ENCODE peak calls at places on chromosomes 13 and 19, in six cellular contexts. M, I, F, N, W and R are unnamed samples.

GRCh38 chr13:29696606-29697005 is 101.1 kb upstream of the SLC7A1 start:
- DNase-seq in M (no peak), I (no peak), F (no peak), N (no peak), W (no peak), R (no peak)

GRCh38 chr13:106619688-106620555 is 52.0 kb upstream of the ARGLU1 start:
- DNase-seq in M (no peak), I (peak; percentile 62), F (peak; percentile 43), N (peak; percentile 9), W (peak; percentile 52), R (peak; percentile 77)

GRCh38 chr19:35403116-35403760 is 32.4 kb downstream of the GPR42 start:
- DNase-seq in M (no peak), I (no peak), F (no peak), N (no peak), W (peak; percentile 76), R (peak; percentile 44)

GRCh38 chr13:26221399-26221720 is 754 bp downstream of the RNF6 start:
- DNase-seq in M (no peak), I (no peak), F (no peak), N (no peak), W (no peak), R (no peak)

GRCh38 chr13:45055902-45056648 is 64.2 kb upstream of the GTF2F2 start:
- DNase-seq in M (no peak), I (no peak), F (no peak), N (no peak), W (no peak), R (peak; percentile 71)

GRCh38 chr13:61954092-61954491 is 538.4 kb upstream of the PCDH20 start:
- DNase-seq in M (no peak), I (no peak), F (no peak), N (no peak), W (peak; percentile 9), R (peak; percentile 31)

GRCh38 chr13:57739089-57739488 is 107.5 kb downstream of the PCDH17 start:
- DNase-seq in M (no peak), I (no peak), F (no peak), N (no peak), W (no peak), R (no peak)

GRCh38 chr13:30446122-30446500 is 19.6 kb downstream of the HMGB1 start:
- DNase-seq in M (no peak), I (no peak), F (no peak), N (no peak), W (no peak), R (no peak)

GRCh38 chr13:109361562-109361961 is 424.8 kb downstream of the IRS2 start:
- DNase-seq in M (no peak), I (no peak), F (no peak), N (no peak), W (no peak), R (no peak)

GRCh38 chr13:96119921-96120320 is 30.0 kb downstream of the HS6ST3 start:
- DNase-seq in M (no peak), I (no peak), F (no peak), N (no peak), W (no peak), R (no peak)

GRCh38 chr13:75797256-75797655 is 161.1 kb downstream of the LMO7 start:
- DNase-seq in M (no peak), I (no peak), F (no peak), N (no peak), W (no peak), R (no peak)

GRCh38 chr19:42627916-42628315 is 33.2 kb upstream of the CEACAM8 start:
- DNase-seq in M (no peak), I (no peak), F (no peak), N (no peak), W (no peak), R (no peak)

GRCh38 chr19:19224852-19225494 is 13.2 kb downstream of the NCAN start:
- DNase-seq in M (peak; percentile 90), I (peak; percentile 88), F (peak; percentile 79), N (peak; percentile 65), W (peak; percentile 78), R (peak; percentile 81)

GRCh38 chr13:100584901-100585300 is 3.7 kb downstream of the GGACT start:
- DNase-seq in M (no peak), I (no peak), F (no peak), N (no peak), W (no peak), R (no peak)

GRCh38 chr13:94389544-94390351 is 89.7 kb downstream of the DCT start:
- DNase-seq in M (no peak), I (no peak), F (no peak), N (no peak), W (no peak), R (peak; percentile 45)

GRCh38 chr13:87259479-87260083 is 411.6 kb upstream of the SLITRK5 start:
- DNase-seq in M (no peak), I (no peak), F (no peak), N (peak; percentile 15), W (no peak), R (peak; percentile 24)

GRCh38 chr19:15813916-15814315 is 1.5 kb downstream of the OR10H1 start:
- DNase-seq in M (no peak), I (no peak), F (no peak), N (no peak), W (no peak), R (no peak)

GRCh38 chr13:80084086-80084676 is 256.7 kb downstream of the SPRY2 start:
- DNase-seq in M (no peak), I (no peak), F (no peak), N (no peak), W (no peak), R (peak; percentile 95)

GRCh38 chr19:23286477-23286876 is 36.3 kb upstream of the ZNF724 start:
- DNase-seq in M (no peak), I (no peak), F (no peak), N (no peak), W (peak; percentile 15), R (no peak)

GRCh38 chr13:102710261-102710679 is 15.4 kb upstream of the METTL21C start:
- DNase-seq in M (no peak), I (no peak), F (no peak), N (no peak), W (no peak), R (peak; percentile 7)

GRCh38 chr19:33784432-33784831 is 12.2 kb upstream of the KCTD15 start:
- DNase-seq in M (no peak), I (no peak), F (no peak), N (no peak), W (no peak), R (no peak)

GRCh38 chr19:1503089-1503924 is 9.5 kb downstream of the ADAMTSL5 start:
- DNase-seq in M (peak; percentile 82), I (no peak), F (peak; percentile 65), N (peak; percentile 66), W (peak; percentile 53), R (peak; percentile 64)

GRCh38 chr19:48836089-48837017 is at the start of gene HSD17B14:
- DNase-seq in M (peak; percentile 75), I (peak; percentile 93), F (peak; percentile 23), N (peak; percentile 30), W (no peak), R (peak; percentile 66)

GRCh38 chr19:38473201-38473600 is 39.7 kb downstream of the RYR1 start:
- DNase-seq in M (no peak), I (no peak), F (no peak), N (no peak), W (no peak), R (no peak)

GRCh38 chr19:18340237-18340989 is at the start of gene PGPEP1:
- DNase-seq in M (peak; percentile 91), I (peak; percentile 89), F (peak; percentile 81), N (peak; percentile 60), W (peak; percentile 80), R (peak; percentile 71)

GRCh38 chr19:55373993-55374757 is 2.5 kb upstream of the TMEM190 start:
- DNase-seq in M (no peak), I (no peak), F (no peak), N (no peak), W (no peak), R (no peak)

GRCh38 chr19:47158879-47159509 is 28.4 kb downstream of the SAE1 start:
- DNase-seq in M (no peak), I (no peak), F (no peak), N (no peak), W (no peak), R (no peak)

GRCh38 chr13:97366172-97366688 is 67.7 kb upstream of the RAP2A start:
- DNase-seq in M (no peak), I (no peak), F (no peak), N (no peak), W (no peak), R (no peak)

GRCh38 chr13:50378513-50378970 is 363.3 kb downstream of the KCNRG start:
- DNase-seq in M (no peak), I (no peak), F (no peak), N (no peak), W (no peak), R (no peak)

GRCh38 chr19:12801466-12802266 is at the start of the genes PRDX2 and THSD8:
- DNase-seq in M (peak; percentile 92), I (peak; percentile 95), F (peak; percentile 87), N (peak; percentile 77), W (peak; percentile 78), R (peak; percentile 86)

GRCh38 chr13:37173214-37173613 is 67.8 kb upstream of the CSNK1A1L start:
- DNase-seq in M (no peak), I (no peak), F (no peak), N (no peak), W (no peak), R (peak; percentile 39)
- TF ChIP-seq CTCF in M (no peak), I (no peak), F (no peak), N (no peak), W (no peak), R (no peak)

GRCh38 chr13:27788271-27788670 is 4.0 kb upstream of the GSX1 start:
- DNase-seq in M (no peak), I (peak; percentile 49), F (no peak), N (no peak), W (no peak), R (no peak)

DNA sequence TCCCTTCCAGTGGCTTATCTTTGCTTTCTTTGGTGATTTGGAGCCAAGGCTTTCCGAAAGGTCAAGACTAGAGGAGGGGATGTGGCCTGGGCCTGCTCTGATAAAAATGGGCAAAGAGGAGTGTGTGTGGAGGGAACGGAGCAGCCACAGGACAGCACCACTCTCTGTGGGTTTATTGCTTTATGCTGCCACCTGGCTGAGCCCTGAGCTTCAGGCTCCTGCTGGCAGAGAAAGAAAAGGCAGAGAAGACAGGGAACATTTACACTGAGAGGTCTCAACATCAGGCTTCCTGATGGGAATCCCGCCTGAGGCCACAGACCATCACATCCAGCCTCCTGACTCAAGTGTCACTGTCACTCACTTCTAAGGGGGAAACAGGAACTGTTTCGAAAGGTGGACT is 9.2 kb upstream of the GSX1 start:
- DNase-seq in M (no peak), I (peak; percentile 71), F (peak; percentile 36), N (no peak), W (peak; percentile 16), R (peak; percentile 51)
- TF ChIP-seq CTCF in M (no peak), I (no peak), F (peak; percentile 55), N (peak; percentile 46), W (peak; percentile 18), R (peak; percentile 45)

GRCh38 chr13:98838776-98839175 is 86.3 kb upstream of the SLC15A1 start:
- DNase-seq in M (no peak), I (no peak), F (no peak), N (no peak), W (no peak), R (no peak)
- TF ChIP-seq CTCF in M (no peak), I (no peak), F (no peak), N (no peak), W (no peak), R (no peak)

DNA sequence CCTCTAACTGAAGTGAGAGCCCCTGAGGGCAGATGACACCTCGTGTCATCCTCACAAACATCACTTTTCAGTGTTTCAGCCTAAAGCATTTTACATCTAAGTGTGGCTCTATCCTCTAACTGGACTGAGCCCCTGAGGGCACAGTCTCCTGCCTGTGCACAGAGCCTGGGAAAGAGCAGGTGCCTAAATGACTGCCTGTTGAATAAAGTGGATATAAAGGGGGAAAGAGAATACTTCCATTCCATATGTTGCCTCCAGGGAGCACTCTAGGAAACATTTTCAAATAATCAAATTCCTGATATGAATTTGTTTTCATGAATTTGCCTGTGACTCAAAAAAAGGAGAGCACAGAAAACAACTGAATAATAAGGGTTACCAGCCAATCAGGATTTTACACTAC is 32.2 kb downstream of the CNMD start:
- DNase-seq in M (no peak), I (no peak), F (no peak), N (no peak), W (no peak), R (no peak)
- TF ChIP-seq CTCF in M (no peak), I (no peak), F (no peak), N (peak; percentile 39), W (no peak), R (no peak)